ENCODE peak calls at places on chromosome 1, in seven cellular contexts. One of them, this sample, is unnamed.

GRCh38 chr1:173042806-173043205 is 7.9 kb downstream of the TNFSF18 start:
- DNase-seq in nucleus accumbens: no peak
- DNase-seq in effector memory CD8-positive, alpha-beta T cell: no peak
- DNase-seq in stimulated activated CD4-positive, alpha-beta T cell treated with anti-CD3 and anti-CD28 coated beads, Interleukin-15, amount 100 ng/mL, for 1 hour: no peak
- DNase-seq in dorsolateral prefrontal cortex: no peak
- DNase-seq in stimulated activated naive CD8-positive, alpha-beta T cell treated with anti-CD3 and anti-CD28 coated beads, Interleukin-15, Interleukin-2, amounts not matched to agents 100 U/mL and 50 U/mL, for 24 hours: no peak
- DNase-seq in stimulated activated CD8-positive, alpha-beta memory T cell treated with anti-CD3 and anti-CD28 coated beads, Interleukin-12 subunit alpha, Interleukin-12 subunit beta, amount 100 ng/mL, for 4 hours: no peak
- DNase-seq in this sample: no peak

GRCh38 chr1:210239295-210240155 is 6.9 kb downstream of the SERTAD4 start:
- DNase-seq in nucleus accumbens: no peak
- DNase-seq in effector memory CD8-positive, alpha-beta T cell: no peak
- DNase-seq in stimulated activated CD4-positive, alpha-beta T cell treated with anti-CD3 and anti-CD28 coated beads, Interleukin-15, amount 100 ng/mL, for 1 hour: no peak
- DNase-seq in dorsolateral prefrontal cortex: peak
- DNase-seq in stimulated activated naive CD8-positive, alpha-beta T cell treated with anti-CD3 and anti-CD28 coated beads, Interleukin-15, Interleukin-2, amounts not matched to agents 100 U/mL and 50 U/mL, for 24 hours: no peak
- DNase-seq in stimulated activated CD8-positive, alpha-beta memory T cell treated with anti-CD3 and anti-CD28 coated beads, Interleukin-12 subunit alpha, Interleukin-12 subunit beta, amount 100 ng/mL, for 4 hours: no peak
- DNase-seq in this sample: peak

GRCh38 chr1:40371707-40372258 is 1.7 kb upstream of the SMAP2 start:
- DNase-seq in nucleus accumbens: no peak
- DNase-seq in effector memory CD8-positive, alpha-beta T cell: no peak
- DNase-seq in stimulated activated CD4-positive, alpha-beta T cell treated with anti-CD3 and anti-CD28 coated beads, Interleukin-15, amount 100 ng/mL, for 1 hour: no peak
- DNase-seq in dorsolateral prefrontal cortex: no peak
- DNase-seq in stimulated activated naive CD8-positive, alpha-beta T cell treated with anti-CD3 and anti-CD28 coated beads, Interleukin-15, Interleukin-2, amounts not matched to agents 100 U/mL and 50 U/mL, for 24 hours: no peak
- DNase-seq in stimulated activated CD8-positive, alpha-beta memory T cell treated with anti-CD3 and anti-CD28 coated beads, Interleukin-12 subunit alpha, Interleukin-12 subunit beta, amount 100 ng/mL, for 4 hours: no peak
- DNase-seq in this sample: no peak

GRCh38 chr1:99801584-99801983 is 35.1 kb upstream of the FRRS1 start:
- DNase-seq in nucleus accumbens: no peak
- DNase-seq in effector memory CD8-positive, alpha-beta T cell: no peak
- DNase-seq in stimulated activated CD4-positive, alpha-beta T cell treated with anti-CD3 and anti-CD28 coated beads, Interleukin-15, amount 100 ng/mL, for 1 hour: no peak
- DNase-seq in dorsolateral prefrontal cortex: no peak
- DNase-seq in stimulated activated naive CD8-positive, alpha-beta T cell treated with anti-CD3 and anti-CD28 coated beads, Interleukin-15, Interleukin-2, amounts not matched to agents 100 U/mL and 50 U/mL, for 24 hours: no peak
- DNase-seq in stimulated activated CD8-positive, alpha-beta memory T cell treated with anti-CD3 and anti-CD28 coated beads, Interleukin-12 subunit alpha, Interleukin-12 subunit beta, amount 100 ng/mL, for 4 hours: no peak
- DNase-seq in this sample: no peak

GRCh38 chr1:161074676-161075368 is 5.1 kb upstream of the ARHGAP30 start:
- DNase-seq in nucleus accumbens: no peak
- DNase-seq in effector memory CD8-positive, alpha-beta T cell: no peak
- DNase-seq in stimulated activated CD4-positive, alpha-beta T cell treated with anti-CD3 and anti-CD28 coated beads, Interleukin-15, amount 100 ng/mL, for 1 hour: no peak
- DNase-seq in dorsolateral prefrontal cortex: no peak
- DNase-seq in stimulated activated naive CD8-positive, alpha-beta T cell treated with anti-CD3 and anti-CD28 coated beads, Interleukin-15, Interleukin-2, amounts not matched to agents 100 U/mL and 50 U/mL, for 24 hours: no peak
- DNase-seq in stimulated activated CD8-positive, alpha-beta memory T cell treated with anti-CD3 and anti-CD28 coated beads, Interleukin-12 subunit alpha, Interleukin-12 subunit beta, amount 100 ng/mL, for 4 hours: no peak
- DNase-seq in this sample: no peak

GRCh38 chr1:156703336-156703735 is 2.0 kb downstream of the CRABP2 start:
- DNase-seq in nucleus accumbens: no peak
- DNase-seq in effector memory CD8-positive, alpha-beta T cell: no peak
- DNase-seq in stimulated activated CD4-positive, alpha-beta T cell treated with anti-CD3 and anti-CD28 coated beads, Interleukin-15, amount 100 ng/mL, for 1 hour: no peak
- DNase-seq in dorsolateral prefrontal cortex: no peak
- DNase-seq in stimulated activated naive CD8-positive, alpha-beta T cell treated with anti-CD3 and anti-CD28 coated beads, Interleukin-15, Interleukin-2, amounts not matched to agents 100 U/mL and 50 U/mL, for 24 hours: no peak
- DNase-seq in stimulated activated CD8-positive, alpha-beta memory T cell treated with anti-CD3 and anti-CD28 coated beads, Interleukin-12 subunit alpha, Interleukin-12 subunit beta, amount 100 ng/mL, for 4 hours: no peak
- DNase-seq in this sample: no peak

GRCh38 chr1:246583448-246584185 is 17.4 kb downstream of the CNST start:
- DNase-seq in nucleus accumbens: no peak
- DNase-seq in effector memory CD8-positive, alpha-beta T cell: no peak
- DNase-seq in stimulated activated CD4-positive, alpha-beta T cell treated with anti-CD3 and anti-CD28 coated beads, Interleukin-15, amount 100 ng/mL, for 1 hour: no peak
- DNase-seq in dorsolateral prefrontal cortex: no peak
- DNase-seq in stimulated activated naive CD8-positive, alpha-beta T cell treated with anti-CD3 and anti-CD28 coated beads, Interleukin-15, Interleukin-2, amounts not matched to agents 100 U/mL and 50 U/mL, for 24 hours: no peak
- DNase-seq in stimulated activated CD8-positive, alpha-beta memory T cell treated with anti-CD3 and anti-CD28 coated beads, Interleukin-12 subunit alpha, Interleukin-12 subunit beta, amount 100 ng/mL, for 4 hours: no peak
- DNase-seq in this sample: no peak

GRCh38 chr1:182789138-182790076 is at the start of gene NPL:
- DNase-seq in nucleus accumbens: peak
- DNase-seq in effector memory CD8-positive, alpha-beta T cell: peak
- DNase-seq in stimulated activated CD4-positive, alpha-beta T cell treated with anti-CD3 and anti-CD28 coated beads, Interleukin-15, amount 100 ng/mL, for 1 hour: peak
- DNase-seq in dorsolateral prefrontal cortex: peak
- DNase-seq in stimulated activated naive CD8-positive, alpha-beta T cell treated with anti-CD3 and anti-CD28 coated beads, Interleukin-15, Interleukin-2, amounts not matched to agents 100 U/mL and 50 U/mL, for 24 hours: peak
- DNase-seq in stimulated activated CD8-positive, alpha-beta memory T cell treated with anti-CD3 and anti-CD28 coated beads, Interleukin-12 subunit alpha, Interleukin-12 subunit beta, amount 100 ng/mL, for 4 hours: peak
- DNase-seq in this sample: peak

GRCh38 chr1:37509181-37509580 is 5.4 kb downstream of the MEAF6 start:
- DNase-seq in nucleus accumbens: no peak
- DNase-seq in effector memory CD8-positive, alpha-beta T cell: no peak
- DNase-seq in stimulated activated CD4-positive, alpha-beta T cell treated with anti-CD3 and anti-CD28 coated beads, Interleukin-15, amount 100 ng/mL, for 1 hour: no peak
- DNase-seq in dorsolateral prefrontal cortex: no peak
- DNase-seq in stimulated activated naive CD8-positive, alpha-beta T cell treated with anti-CD3 and anti-CD28 coated beads, Interleukin-15, Interleukin-2, amounts not matched to agents 100 U/mL and 50 U/mL, for 24 hours: no peak
- DNase-seq in stimulated activated CD8-positive, alpha-beta memory T cell treated with anti-CD3 and anti-CD28 coated beads, Interleukin-12 subunit alpha, Interleukin-12 subunit beta, amount 100 ng/mL, for 4 hours: no peak
- DNase-seq in this sample: no peak

GRCh38 chr1:25695991-25696330 is 79.4 kb downstream of the MAN1C1 start:
- DNase-seq in nucleus accumbens: no peak
- DNase-seq in effector memory CD8-positive, alpha-beta T cell: no peak
- DNase-seq in stimulated activated CD4-positive, alpha-beta T cell treated with anti-CD3 and anti-CD28 coated beads, Interleukin-15, amount 100 ng/mL, for 1 hour: no peak
- DNase-seq in dorsolateral prefrontal cortex: peak
- DNase-seq in stimulated activated naive CD8-positive, alpha-beta T cell treated with anti-CD3 and anti-CD28 coated beads, Interleukin-15, Interleukin-2, amounts not matched to agents 100 U/mL and 50 U/mL, for 24 hours: no peak
- DNase-seq in stimulated activated CD8-positive, alpha-beta memory T cell treated with anti-CD3 and anti-CD28 coated beads, Interleukin-12 subunit alpha, Interleukin-12 subunit beta, amount 100 ng/mL, for 4 hours: no peak
- DNase-seq in this sample: peak

GRCh38 chr1:78157162-78157561 is 111.4 kb downstream of the GIPC2 start:
- DNase-seq in nucleus accumbens: no peak
- DNase-seq in effector memory CD8-positive, alpha-beta T cell: no peak
- DNase-seq in stimulated activated CD4-positive, alpha-beta T cell treated with anti-CD3 and anti-CD28 coated beads, Interleukin-15, amount 100 ng/mL, for 1 hour: no peak
- DNase-seq in dorsolateral prefrontal cortex: no peak
- DNase-seq in stimulated activated naive CD8-positive, alpha-beta T cell treated with anti-CD3 and anti-CD28 coated beads, Interleukin-15, Interleukin-2, amounts not matched to agents 100 U/mL and 50 U/mL, for 24 hours: no peak
- DNase-seq in stimulated activated CD8-positive, alpha-beta memory T cell treated with anti-CD3 and anti-CD28 coated beads, Interleukin-12 subunit alpha, Interleukin-12 subunit beta, amount 100 ng/mL, for 4 hours: no peak
- DNase-seq in this sample: no peak

GRCh38 chr1:2321258-2321657 is 70.1 kb downstream of the MORN1 start:
- DNase-seq in nucleus accumbens: no peak
- DNase-seq in effector memory CD8-positive, alpha-beta T cell: no peak
- DNase-seq in stimulated activated CD4-positive, alpha-beta T cell treated with anti-CD3 and anti-CD28 coated beads, Interleukin-15, amount 100 ng/mL, for 1 hour: no peak
- DNase-seq in dorsolateral prefrontal cortex: no peak
- DNase-seq in stimulated activated naive CD8-positive, alpha-beta T cell treated with anti-CD3 and anti-CD28 coated beads, Interleukin-15, Interleukin-2, amounts not matched to agents 100 U/mL and 50 U/mL, for 24 hours: no peak
- DNase-seq in stimulated activated CD8-positive, alpha-beta memory T cell treated with anti-CD3 and anti-CD28 coated beads, Interleukin-12 subunit alpha, Interleukin-12 subunit beta, amount 100 ng/mL, for 4 hours: no peak
- DNase-seq in this sample: no peak

GRCh38 chr1:113101588-113101987 is 28.6 kb downstream of the LRIG2 start:
- DNase-seq in nucleus accumbens: no peak
- DNase-seq in effector memory CD8-positive, alpha-beta T cell: no peak
- DNase-seq in stimulated activated CD4-positive, alpha-beta T cell treated with anti-CD3 and anti-CD28 coated beads, Interleukin-15, amount 100 ng/mL, for 1 hour: no peak
- DNase-seq in dorsolateral prefrontal cortex: no peak
- DNase-seq in stimulated activated naive CD8-positive, alpha-beta T cell treated with anti-CD3 and anti-CD28 coated beads, Interleukin-15, Interleukin-2, amounts not matched to agents 100 U/mL and 50 U/mL, for 24 hours: no peak
- DNase-seq in stimulated activated CD8-positive, alpha-beta memory T cell treated with anti-CD3 and anti-CD28 coated beads, Interleukin-12 subunit alpha, Interleukin-12 subunit beta, amount 100 ng/mL, for 4 hours: no peak
- DNase-seq in this sample: no peak

GRCh38 chr1:53352576-53352975 is 24.7 kb upstream of the LRP8 start:
- DNase-seq in nucleus accumbens: no peak
- DNase-seq in effector memory CD8-positive, alpha-beta T cell: no peak
- DNase-seq in stimulated activated CD4-positive, alpha-beta T cell treated with anti-CD3 and anti-CD28 coated beads, Interleukin-15, amount 100 ng/mL, for 1 hour: no peak
- DNase-seq in dorsolateral prefrontal cortex: no peak
- DNase-seq in stimulated activated naive CD8-positive, alpha-beta T cell treated with anti-CD3 and anti-CD28 coated beads, Interleukin-15, Interleukin-2, amounts not matched to agents 100 U/mL and 50 U/mL, for 24 hours: no peak
- DNase-seq in stimulated activated CD8-positive, alpha-beta memory T cell treated with anti-CD3 and anti-CD28 coated beads, Interleukin-12 subunit alpha, Interleukin-12 subunit beta, amount 100 ng/mL, for 4 hours: no peak
- DNase-seq in this sample: no peak

GRCh38 chr1:186033744-186034345 is 299.7 kb downstream of the HMCN1 start:
- DNase-seq in nucleus accumbens: no peak
- DNase-seq in effector memory CD8-positive, alpha-beta T cell: no peak
- DNase-seq in stimulated activated CD4-positive, alpha-beta T cell treated with anti-CD3 and anti-CD28 coated beads, Interleukin-15, amount 100 ng/mL, for 1 hour: no peak
- DNase-seq in dorsolateral prefrontal cortex: no peak
- DNase-seq in stimulated activated naive CD8-positive, alpha-beta T cell treated with anti-CD3 and anti-CD28 coated beads, Interleukin-15, Interleukin-2, amounts not matched to agents 100 U/mL and 50 U/mL, for 24 hours: no peak
- DNase-seq in stimulated activated CD8-positive, alpha-beta memory T cell treated with anti-CD3 and anti-CD28 coated beads, Interleukin-12 subunit alpha, Interleukin-12 subunit beta, amount 100 ng/mL, for 4 hours: no peak
- DNase-seq in this sample: no peak

This sample was measured in occipital lobe.